ENCODE peak calls at places on chromosomes 7 and 10, in four cellular contexts. N, O, J and V are unnamed samples.

GRCh38 chr7:70619130-70619529 is 512.8 kb upstream of the GALNT17 start:
- DNase-seq in N (peak; percentile 58), O (no peak), J (no peak), V (no peak)

GRCh38 chr7:37046680-37047079 is 322.4 kb upstream of the AOAH start:
- DNase-seq in N (no peak), O (no peak), J (no peak), V (no peak)

GRCh38 chr10:86258940-86259339 is 107.7 kb downstream of the GRID1 start:
- DNase-seq in O (no peak), N (peak; percentile 78), J (no peak), V (no peak)

GRCh38 chr7:24971333-24972165 is 8.4 kb downstream of the OSBPL3 start:
- DNase-seq in N (peak; percentile 48), O (no peak), J (peak; percentile 33), V (no peak)

GRCh38 chr7:11513460-11513859 is 318.5 kb downstream of the THSD7A start:
- DNase-seq in J (no peak), N (no peak), O (no peak), V (no peak)

GRCh38 chr10:29713450-29713849 is 78.7 kb upstream of the SVIL start:
- DNase-seq in N (no peak), O (no peak), J (no peak), V (no peak)

GRCh38 chr10:94043431-94043990 is 49.8 kb downstream of the PLCE1 start:
- DNase-seq in O (no peak), N (no peak), J (no peak), V (no peak)

GRCh38 chr7:90747521-90747920 is 151.4 kb downstream of the CDK14 start:
- DNase-seq in N (no peak), J (no peak), O (no peak), V (no peak)

GRCh38 chr10:123272171-123272570 is 118.0 kb downstream of the BUB3 start:
- DNase-seq in O (no peak), J (no peak), N (no peak), V (no peak)

GRCh38 chr7:32023353-32023752 is 46.9 kb downstream of the PDE1C start:
- DNase-seq in O (no peak), J (no peak), N (no peak), V (no peak)

GRCh38 chr7:55177589-55178261 is 158.9 kb downstream of the EGFR start:
- DNase-seq in J (no peak), N (peak; percentile 75), O (no peak), V (no peak)

GRCh38 chr10:120514959-120515358 is 57.9 kb downstream of the PLPP4 start:
- DNase-seq in N (peak; percentile 20), O (no peak), J (no peak), V (no peak)

GRCh38 chr10:17116193-17116592 is 13.4 kb downstream of the CUBN start:
- DNase-seq in J (no peak), N (no peak), O (no peak), V (no peak)

GRCh38 chr7:67100956-67101361 is 104.3 kb downstream of the TYW1 start:
- DNase-seq in N (no peak), J (peak; percentile 25), O (no peak), V (no peak)

GRCh38 chr10:101272229-101272868 is 43.1 kb upstream of the LBX1 start:
- DNase-seq in N (peak; percentile 83), J (peak; percentile 73), O (no peak), V (peak; percentile 38)

GRCh38 chr7:95906871-95907270 is 134.5 kb downstream of the DYNC1I1 start:
- DNase-seq in J (no peak), N (no peak), O (no peak), V (no peak)
- H3K4me3 ChIP-seq in J (no peak overlapping the region), N (no peak overlapping the region), O (no peak overlapping the region), V (no peak overlapping the region)

DNA sequence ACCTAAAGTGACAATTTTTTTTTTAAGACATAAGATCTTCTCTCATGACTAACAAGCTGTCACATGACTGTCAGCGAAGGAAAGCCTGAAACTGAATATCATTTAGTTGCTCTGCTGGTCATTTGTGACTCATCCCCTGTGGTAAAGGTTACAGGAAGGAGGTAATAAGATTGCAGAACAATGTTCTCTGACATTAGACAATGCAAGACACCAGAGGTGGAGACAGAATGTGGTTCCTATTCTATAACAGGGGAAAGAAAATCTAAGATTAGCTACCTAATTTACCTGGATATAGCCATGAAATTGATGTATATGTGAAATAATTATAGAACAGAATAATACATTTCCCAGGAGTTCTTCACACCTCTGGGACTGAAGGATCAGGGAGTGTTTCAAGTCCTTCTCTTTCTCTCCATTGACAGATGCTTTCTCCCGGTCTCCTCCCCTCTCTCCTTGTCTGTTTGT is 47.7 kb downstream of the LRGUK start:
- DNase-seq in O (peak; percentile 92), N (no peak), J (peak; percentile 71), V (no peak)
- H3K4me3 ChIP-seq in O (no peak overlapping the region), N (no peak overlapping the region), J (no peak overlapping the region), V (no peak overlapping the region)

DNA sequence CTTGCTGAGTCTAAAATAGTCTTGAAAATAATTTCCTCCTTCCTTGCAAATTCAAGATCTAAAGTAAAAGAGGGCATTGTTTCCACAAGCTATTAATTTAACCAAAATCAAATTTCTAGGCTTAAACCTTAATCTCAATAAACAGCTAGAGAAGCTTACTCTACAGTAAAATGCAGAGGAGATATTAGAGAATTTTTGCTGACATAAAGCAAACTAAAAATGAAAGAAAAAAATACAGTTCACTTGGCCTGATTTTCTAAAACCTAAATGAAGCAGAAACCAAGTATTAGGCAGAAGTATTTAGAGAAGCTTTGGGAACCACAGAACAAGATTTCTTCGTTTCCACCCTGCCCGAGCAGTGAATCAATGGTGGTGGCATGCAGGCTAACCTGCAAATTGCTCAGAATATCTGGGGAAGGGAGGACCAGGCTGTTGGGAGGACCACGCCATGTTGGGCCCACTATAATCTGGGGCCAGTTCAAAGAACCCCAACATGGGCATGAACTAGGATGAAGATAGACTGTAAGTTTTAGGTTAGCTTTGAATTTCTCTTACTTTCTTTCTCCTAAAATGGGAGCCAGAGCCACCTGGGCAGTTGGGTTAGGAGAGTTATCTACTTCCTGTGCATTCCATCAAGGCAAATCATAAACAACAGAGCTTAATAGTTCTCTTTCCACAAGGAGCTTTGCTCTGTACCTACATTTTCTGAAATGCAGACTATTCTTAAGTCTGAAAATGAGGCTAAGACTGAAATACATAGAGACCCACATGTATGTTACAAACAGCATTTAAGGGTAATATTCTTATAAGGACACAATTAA is 4.1 kb downstream of the LAMB1 start:
- DNase-seq in J (no peak), O (no peak), N (no peak), V (no peak)
- H3K4me3 ChIP-seq in J (no peak overlapping the region), O (peak overlapping the region; percentile 90), N (no peak overlapping the region), V (no peak overlapping the region)

GRCh38 chr7:73703985-73704639 is 15.4 kb downstream of the STX1A start:
- DNase-seq in J (peak; percentile 73), O (no peak), N (peak; percentile 89), V (no peak)
- H3K4me3 ChIP-seq in J (no peak overlapping the region), O (no peak overlapping the region), N (no peak overlapping the region), V (no peak overlapping the region)

GRCh38 chr7:151849879-151850260 is 27.0 kb downstream of the PRKAG2 start:
- DNase-seq in O (no peak), N (no peak), J (no peak), V (no peak)
- H3K4me3 ChIP-seq in O (no peak overlapping the region), N (no peak overlapping the region), J (no peak overlapping the region), V (no peak overlapping the region)

GRCh38 chr7:100968031-100968430 is 1.3 kb upstream of the MUC12 start:
- DNase-seq in O (no peak), N (peak; percentile 44), J (no peak), V (no peak)

GRCh38 chr7:100965051-100965722 is 4.2 kb upstream of the MUC12 start:
- DNase-seq in J (no peak), N (peak; percentile 41), O (no peak), V (no peak)

GRCh38 chr7:100967292-100967863 is 2.0 kb upstream of the MUC12 start:
- DNase-seq in N (peak; percentile 53), O (no peak), J (no peak), V (no peak)

GRCh38 chr7:100965723-100966541 is 3.4 kb upstream of the MUC12 start:
- DNase-seq in O (no peak), N (peak; percentile 99), J (peak; percentile 96), V (peak; percentile 53)

DNA sequence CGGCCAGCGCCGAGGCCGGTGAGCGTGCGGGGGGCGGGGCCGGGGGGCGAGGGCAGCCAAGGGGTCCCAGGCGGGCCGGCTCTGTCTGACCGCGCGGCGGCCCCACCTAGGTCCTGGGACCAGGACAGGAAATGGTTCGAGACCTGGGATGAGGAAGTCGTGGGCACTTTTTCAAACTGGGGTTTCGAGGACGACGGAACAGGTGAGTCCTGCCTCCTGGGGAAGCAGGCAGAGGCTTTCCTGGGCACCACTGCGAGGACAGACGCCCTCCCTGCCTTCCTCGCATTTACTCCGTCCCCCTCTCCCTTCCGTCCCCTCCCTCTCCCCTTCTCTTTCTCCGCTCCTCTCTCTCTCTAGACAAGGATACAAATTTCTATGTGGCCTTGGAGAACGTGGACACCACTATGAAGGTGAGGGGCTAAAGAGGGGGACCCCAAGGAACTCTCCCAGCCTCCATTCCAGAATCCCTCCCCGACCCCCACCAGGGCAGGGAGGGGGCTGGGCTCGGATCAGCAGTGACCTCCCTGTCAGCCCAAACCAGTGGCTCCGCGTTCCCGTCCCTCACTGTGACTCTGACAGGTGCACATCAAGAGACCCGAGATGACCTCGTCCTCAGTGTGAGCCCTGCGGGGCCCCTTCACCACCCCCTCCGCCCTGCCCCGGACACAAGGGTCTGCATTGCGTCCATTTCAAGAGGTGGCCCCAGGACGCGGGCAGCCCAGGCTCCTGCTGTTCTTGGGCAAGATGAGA is 2.6 kb upstream of the MUC12 start:
- DNase-seq in O (no peak), J (no peak), N (peak; percentile 61), V (no peak)
- H3K4me3 ChIP-seq in O (no peak overlapping the region), J (peak overlapping the region; percentile 20), N (no peak overlapping the region), V (peak overlapping the region; percentile 47)

DNA sequence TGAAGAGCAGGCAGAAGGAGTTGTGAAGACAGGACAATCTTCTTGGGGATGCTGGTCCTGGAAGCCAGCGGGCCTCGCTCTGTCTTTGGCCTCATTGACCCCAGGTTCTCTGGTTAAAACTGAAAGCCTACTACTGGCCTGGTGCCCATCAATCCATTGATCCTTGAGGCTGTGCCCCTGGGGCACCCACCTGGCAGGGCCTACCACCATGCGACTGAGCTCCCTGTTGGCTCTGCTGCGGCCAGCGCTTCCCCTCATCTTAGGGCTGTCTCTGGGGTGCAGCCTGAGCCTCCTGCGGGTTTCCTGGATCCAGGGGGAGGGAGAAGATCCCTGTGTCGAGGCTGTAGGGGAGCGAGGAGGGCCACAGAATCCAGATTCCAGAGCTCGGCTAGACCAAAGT is 1.5 kb downstream of the CHPF2 start:
- DNase-seq in N (peak; percentile 29), J (no peak), O (no peak), V (no peak)
- H3K4me3 ChIP-seq in N (peak overlapping the region; percentile 95), J (no peak overlapping the region), O (no peak overlapping the region), V (peak overlapping the region; percentile 94)